ENCODE peak calls at places on chromosome 1, in five cellular contexts. N, J, H, T and U are unnamed samples.

GRCh38 chr1:192153276-192153675 is 5.0 kb upstream of the RGS18 start:
- DNase-seq in N (no peak), J (peak; percentile 83), H (no peak), T (no peak), U (peak; percentile 54)

GRCh38 chr1:154819628-154820590 is 50.2 kb downstream of the KCNN3 start:
- DNase-seq in N (peak; percentile 32), J (no peak), H (no peak), T (peak; percentile 9), U (no peak)

GRCh38 chr1:8905582-8906191 is 27.2 kb upstream of the ENO1 start:
- DNase-seq in N (peak; percentile 86), J (no peak), H (no peak), T (no peak), U (peak; percentile 34)

GRCh38 chr1:145886390-145886789 is 724 bp upstream of the ANKRD35 start:
- DNase-seq in N (no peak), J (no peak), H (no peak), T (no peak), U (no peak)

GRCh38 chr1:177586429-177586828 is 383.4 kb downstream of the SEC16B start:
- DNase-seq in N (peak; percentile 86), J (peak; percentile 90), H (no peak), T (no peak), U (peak; percentile 93)

GRCh38 chr1:203055166-203055799 is 29.0 kb downstream of the PPFIA4 start:
- DNase-seq in N (no peak), J (no peak), H (no peak), T (no peak), U (no peak)

GRCh38 chr1:31957701-31958674 is 19.8 kb upstream of the PTP4A2 start:
- DNase-seq in N (no peak), J (no peak), H (peak; percentile 84), T (no peak), U (no peak)

GRCh38 chr1:220371324-220371723 is 99.1 kb upstream of the RAB3GAP2 start:
- DNase-seq in N (no peak), J (no peak), H (no peak), T (no peak), U (no peak)

GRCh38 chr1:88701275-88701674 is 17.2 kb downstream of the PKN2 start:
- DNase-seq in N (no peak), J (no peak), H (no peak), T (no peak), U (no peak)

GRCh38 chr1:2130871-2131289 is 63.7 kb downstream of the FAAP20 start:
- DNase-seq in N (no peak), J (no peak), H (no peak), T (no peak), U (no peak)

GRCh38 chr1:32900956-32901822 is at the start of gene TMEM54:
- DNase-seq in N (peak; percentile 70), J (peak; percentile 15), H (no peak), T (no peak), U (no peak)

GRCh38 chr1:160652924-160653619 is 6.2 kb upstream of the SLAMF1 start:
- DNase-seq in N (no peak), J (no peak), H (no peak), T (no peak), U (no peak)
- H3K4me1 ChIP-seq in N (no peaks in the 10 kb centered on the region), J (no peaks in the 10 kb centered on the region), H (peaks cover 60% of the 10 kb centered on the region), T (peaks cover 3% of the 10 kb centered on the region), U (no peaks in the 10 kb centered on the region)

DNA sequence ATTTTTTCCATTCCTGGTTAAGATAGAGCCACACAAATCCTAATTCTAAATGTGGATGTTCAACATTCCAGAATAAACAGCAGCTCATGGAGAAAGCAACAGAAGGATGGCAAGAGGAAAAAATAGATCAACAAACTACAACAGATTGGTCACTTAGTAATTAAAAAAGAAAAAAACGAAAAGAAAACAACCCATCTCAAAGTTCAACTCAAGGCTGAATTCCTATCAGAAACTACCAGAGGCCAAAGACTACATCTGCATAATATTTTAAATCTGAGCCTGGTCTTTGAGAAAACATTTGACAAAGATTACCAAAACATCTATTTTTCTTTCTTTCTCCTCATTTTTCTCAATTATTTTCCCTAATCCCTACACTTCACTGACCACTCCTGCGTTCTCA is 69.9 kb downstream of the TGFBR3 start:
- DNase-seq in N (no peak), J (no peak), H (no peak), T (no peak), U (no peak)
- H3K4me2 ChIP-seq in N (no peak overlapping the region), J (no peak overlapping the region), H (no peak overlapping the region), T (no peak overlapping the region), U (no peak overlapping the region)

GRCh38 chr1:54289061-54289938 is 89.3 kb downstream of the MRPL37 start:
- DNase-seq in N (peak; percentile 51), J (peak; percentile 28), H (no peak), T (no peak), U (no peak)
- H3K4me1 ChIP-seq in N (peaks cover 17% of the 10 kb centered on the region), J (peaks cover 27% of the 10 kb centered on the region), H (peaks cover 8% of the 10 kb centered on the region), T (peaks cover 20% of the 10 kb centered on the region), U (peaks cover 18% of the 10 kb centered on the region)

GRCh38 chr1:115135681-115136080 is 46.4 kb upstream of the TSPAN2 start:
- DNase-seq in N (peak; percentile 83), J (peak; percentile 60), H (no peak), T (no peak), U (peak; percentile 72)
- H3K4me2 ChIP-seq in N (peak overlapping the region; percentile 57), J (peak overlapping the region; percentile 21), H (no peak overlapping the region), T (no peak overlapping the region), U (peak overlapping the region; percentile 70)

DNA sequence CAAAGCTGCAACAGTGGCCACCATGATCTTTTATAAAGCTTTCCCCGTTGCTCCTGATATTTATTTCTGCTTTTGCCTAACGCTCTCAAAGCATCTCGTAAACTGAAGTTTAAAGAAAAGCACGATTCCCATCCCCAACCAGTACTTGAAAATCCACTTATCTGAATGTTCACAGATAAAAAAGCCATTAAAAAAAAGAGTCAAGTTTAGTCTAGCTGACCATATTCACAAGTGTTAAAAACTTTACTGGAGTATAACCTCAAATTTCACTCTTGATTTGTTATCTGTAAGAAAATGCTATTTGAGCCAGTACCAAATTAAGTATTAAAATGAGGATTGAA is 34.6 kb upstream of the SLC45A3 start:
- DNase-seq in N (no peak), J (no peak), H (no peak), T (no peak), U (no peak)
- H3K4me1 ChIP-seq in N (no peaks in the 10 kb centered on the region), J (peaks cover 2% of the 10 kb centered on the region), H (no peaks in the 10 kb centered on the region), T (peaks cover 2% of the 10 kb centered on the region), U (no peaks in the 10 kb centered on the region)

DNA sequence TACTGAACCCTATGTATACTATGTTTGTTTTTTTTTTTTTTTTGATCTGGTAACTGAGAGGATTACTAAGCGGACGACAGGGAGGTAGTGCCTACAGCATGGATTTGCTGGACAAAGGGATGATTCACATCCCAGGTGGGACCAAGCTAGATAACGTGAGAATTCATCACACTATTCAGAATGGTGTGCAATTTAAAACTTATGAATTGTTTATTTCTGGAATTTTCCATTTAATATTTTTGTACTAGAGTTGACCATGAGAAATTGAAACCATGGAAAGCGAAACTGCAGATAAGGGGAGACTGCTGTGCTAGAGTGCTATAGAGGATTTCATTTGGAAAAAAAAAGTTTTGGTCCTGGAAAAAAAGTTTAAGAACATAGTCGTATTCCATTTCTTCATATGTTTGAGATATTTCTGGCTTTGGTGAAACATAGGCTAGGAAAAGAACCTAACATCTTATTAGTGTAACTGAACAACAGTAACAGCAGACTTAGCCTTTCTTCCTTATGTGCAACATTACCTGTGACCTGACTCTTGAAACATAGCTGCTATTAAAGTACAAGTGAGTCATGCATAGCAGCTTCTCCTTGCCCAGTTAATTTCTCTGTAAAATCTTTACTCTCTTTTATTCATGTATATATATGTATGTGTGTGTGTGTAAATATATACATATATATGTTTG is 202.5 kb downstream of the FGGY start:
- DNase-seq in N (no peak), J (no peak), H (no peak), T (no peak), U (peak; percentile 45)
- H3K4me2 ChIP-seq in N (peak overlapping the region; percentile 25), J (no peak overlapping the region), H (no peak overlapping the region), T (no peak overlapping the region), U (peak overlapping the region; percentile 3)